ENCODE peak calls at places on chromosomes 11 and 22, in eight cellular contexts. G, F, R, I, A, X, M and K are unnamed samples.

GRCh38 chr11:118622376-118623290 is 15.2 kb downstream of the PHLDB1 start:
- DNase-seq in G (peak), F (peak), R (peak), I (no peak), A (no peak), X (no peak), M (peak), K (peak)

GRCh38 chr11:86571273-86571948 is 101.0 kb downstream of the ME3 start:
- DNase-seq in G (no peak), F (no peak), R (no peak), I (no peak), A (no peak), X (no peak), M (peak), K (peak)

GRCh38 chr11:128326791-128327190 is 260.6 kb downstream of the ETS1 start:
- DNase-seq in G (no peak), F (no peak), R (no peak), I (no peak), A (no peak), X (no peak), M (no peak), K (no peak)

GRCh38 chr22:35464399-35464798 is 64.5 kb downstream of the MCM5 start:
- DNase-seq in G (no peak), F (no peak), R (no peak), I (no peak), A (no peak), X (no peak), M (no peak), K (no peak)

GRCh38 chr11:127042445-127042844 is 41.9 kb upstream of the KIRREL3 start:
- DNase-seq in G (peak), F (no peak), R (no peak), I (no peak), A (no peak), X (no peak), M (no peak), K (no peak)

GRCh38 chr11:63639195-63639832 is 25.1 kb upstream of the PLAAT3 start:
- DNase-seq in G (peak), F (no peak), R (no peak), I (no peak), A (no peak), X (no peak), M (no peak), K (no peak)

GRCh38 chr11:122202951-122203456 is 87.0 kb upstream of the BLID start:
- DNase-seq in G (peak), F (peak), R (no peak), I (peak), A (no peak), X (peak), M (peak), K (peak)

GRCh38 chr11:57619331-57619730 is 21.8 kb downstream of the SERPING1 start:
- DNase-seq in G (no peak), F (no peak), R (no peak), I (no peak), A (no peak), X (no peak), M (no peak), K (no peak)

GRCh38 chr11:110712643-110713468 is 619 bp upstream of the ARHGAP20 start:
- DNase-seq in G (peak), F (peak), R (peak), I (no peak), A (no peak), X (no peak), M (no peak), K (no peak)

GRCh38 chr22:19632671-19633148 is 81.6 kb upstream of the SEPTIN5 start:
- DNase-seq in G (peak), F (no peak), R (no peak), I (no peak), A (no peak), X (no peak), M (no peak), K (peak)

GRCh38 chr11:844693-845644 is 2.3 kb downstream of the TSPAN4 start:
- DNase-seq in G (peak), F (peak), R (peak), I (no peak), A (no peak), X (no peak), M (peak), K (peak)

GRCh38 chr11:67195971-67196418 is 70.3 kb upstream of the GRK2 start:
- DNase-seq in G (peak), F (no peak), R (no peak), I (no peak), A (no peak), X (no peak), M (no peak), K (no peak)

GRCh38 chr11:126433989-126434949 is 78.8 kb downstream of the ST3GAL4 start:
- DNase-seq in G (no peak), F (no peak), R (no peak), I (no peak), A (no peak), X (no peak), M (no peak), K (no peak)

GRCh38 chr11:47943721-47944554 is 36.4 kb upstream of the PTPRJ start:
- DNase-seq in G (no peak), F (no peak), R (no peak), I (no peak), A (no peak), X (no peak), M (no peak), K (no peak)

GRCh38 chr22:47373648-47374272 is 611.3 kb downstream of the TBC1D22A start:
- DNase-seq in G (no peak), F (no peak), R (no peak), I (no peak), A (no peak), X (no peak), M (no peak), K (no peak)

GRCh38 chr22:22593964-22594656 is 35.0 kb upstream of the PRAME start:
- DNase-seq in G (peak), F (peak), R (peak), I (peak), A (peak), X (peak), M (peak), K (peak)

GRCh38 chr22:23276656-23277582 is 96.6 kb downstream of the BCR start:
- DNase-seq in G (no peak), F (no peak), R (no peak), I (no peak), A (no peak), X (no peak), M (no peak), K (no peak)

GRCh38 chr22:26170795-26171194 is 1.5 kb downstream of the SEZ6L start:
- DNase-seq in G (no peak), F (no peak), R (no peak), I (no peak), A (no peak), X (no peak), M (peak), K (peak)

GRCh38 chr11:83785942-83786341 is 499.8 kb upstream of the CCDC90B start:
- DNase-seq in G (no peak), F (no peak), R (no peak), I (no peak), A (no peak), X (no peak), M (no peak), K (no peak)

GRCh38 chr11:74443071-74443864 is 24.1 kb downstream of the KCNE3 start:
- DNase-seq in G (no peak), F (peak), R (peak), I (no peak), A (no peak), X (no peak), M (peak), K (peak)

GRCh38 chr11:88779551-88779950 is 286.2 kb downstream of the GRM5 start:
- DNase-seq in G (peak), F (no peak), R (peak), I (no peak), A (no peak), X (no peak), M (no peak), K (peak)

GRCh38 chr11:102306817-102307814 is 10.2 kb upstream of the BIRC3 start:
- DNase-seq in G (no peak), F (no peak), R (no peak), I (no peak), A (peak), X (no peak), M (no peak), K (no peak)

GRCh38 chr11:117415358-117415896 is 87.8 kb downstream of the CEP164 start:
- DNase-seq in G (no peak), F (no peak), R (no peak), I (no peak), A (no peak), X (no peak), M (no peak), K (no peak)

GRCh38 chr22:36327922-36328551 is 59.7 kb downstream of the MYH9 start:
- DNase-seq in G (peak), F (no peak), R (peak), I (no peak), A (no peak), X (no peak), M (no peak), K (no peak)